ENCODE peak calls at places on chromosomes 2 and 18, in four cellular contexts. S, G, M and J are unnamed samples.

GRCh38 chr18:77249583-77250500 is at the start of gene GALR1:
- DNase-seq in G (no peak), S (no peak), M (no peak), J (no peak)

GRCh38 chr2:13002536-13002935 is 285.8 kb downstream of the TRIB2 start:
- DNase-seq in M (peak; percentile 28), S (no peak), G (no peak), J (no peak)

GRCh38 chr2:28411956-28412609 is 19.4 kb downstream of the FOSL2 start:
- DNase-seq in S (peak; percentile 18), M (no peak), G (no peak), J (no peak)

GRCh38 chr2:172701250-172701649 is 34.4 kb upstream of the RAPGEF4 start:
- DNase-seq in G (no peak), S (no peak), M (peak; percentile 86), J (peak; percentile 25)

GRCh38 chr2:64114063-64114911 is 29.9 kb downstream of the PELI1 start:
- DNase-seq in G (no peak), S (no peak), M (peak; percentile 92), J (peak; percentile 41)

GRCh38 chr2:174350593-174351181 is 15.9 kb downstream of the SP9 start:
- DNase-seq in G (no peak), S (no peak), M (no peak), J (no peak)

GRCh38 chr2:70851704-70852103 is 16.1 kb upstream of the CD207 start:
- DNase-seq in S (no peak), M (no peak), G (no peak), J (no peak)

GRCh38 chr2:28543316-28544068 is 47.6 kb downstream of the PLB1 start:
- DNase-seq in S (no peak), G (no peak), M (no peak), J (no peak)

GRCh38 chr2:195094330-195094729 is 562.7 kb upstream of the SLC39A10 start:
- DNase-seq in S (no peak), M (peak; percentile 39), G (no peak), J (no peak)

GRCh38 chr18:11666176-11666575 is 22.9 kb upstream of the GNAL start:
- DNase-seq in S (no peak), G (no peak), M (no peak), J (no peak)

GRCh38 chr18:46397174-46397573 is 259.8 kb downstream of the LOXHD1 start:
- DNase-seq in G (no peak), M (no peak), S (no peak), J (no peak)
- TF ChIP-seq CTCF in G (no peak), M (no peak), S (no peak), J (no peak)

DNA sequence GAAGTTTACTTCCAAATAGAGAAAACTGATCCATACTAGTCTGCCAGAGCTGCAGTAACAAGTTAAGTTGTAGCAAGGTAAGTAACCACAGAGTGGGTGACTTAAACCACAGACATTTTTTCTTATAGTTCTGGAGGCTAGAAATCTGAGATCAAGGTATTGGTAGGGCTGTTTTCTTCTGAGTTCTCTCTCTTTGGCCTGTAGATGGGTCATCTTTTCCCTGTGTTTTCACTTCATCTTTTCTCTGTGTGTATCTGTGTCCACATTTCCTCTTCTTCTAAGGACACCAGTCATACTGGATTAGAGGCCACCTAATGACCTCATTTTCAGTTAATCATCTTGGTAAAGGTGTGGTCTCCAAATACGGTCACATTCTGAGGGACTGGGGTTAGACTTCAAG is 142.9 kb upstream of the MEX3C start:
- DNase-seq in M (no peak), G (no peak), S (no peak), J (no peak)
- H3K4me3 ChIP-seq in M (no peak overlapping the region), G (no peak overlapping the region), S (no peak overlapping the region), J (no peak overlapping the region)

GRCh38 chr2:219001100-219001576 is 7.9 kb upstream of the CRYBA2 start:
- DNase-seq in S (no peak), M (no peak), G (no peak), J (no peak)
- H3K27me3 ChIP-seq in S (peaks cover 63% of the 10 kb centered on the region), M (peaks cover 77% of the 10 kb centered on the region), G (no peaks in the 10 kb centered on the region), J (peaks cover 88% of the 10 kb centered on the region)

DNA sequence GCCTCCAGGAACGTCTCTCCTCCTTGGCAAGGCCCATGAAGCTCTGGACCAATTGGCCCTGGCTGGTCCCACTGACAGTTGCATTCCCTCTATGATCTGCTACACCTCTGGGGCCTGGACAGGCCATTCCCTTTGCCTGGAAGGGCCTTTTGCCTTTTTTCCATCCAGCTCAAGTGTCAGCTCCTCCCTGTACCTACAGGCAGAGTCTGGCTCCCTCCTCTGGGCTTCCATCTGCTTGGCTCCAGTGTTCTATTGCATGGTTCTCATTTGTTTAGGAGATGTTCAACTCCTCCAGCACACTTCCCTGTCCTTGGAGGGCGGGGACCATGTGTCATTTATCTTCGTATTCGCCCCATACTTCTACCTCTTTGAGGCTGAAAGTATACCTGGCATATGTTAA is 61.1 kb downstream of the PRKCE start:
- DNase-seq in G (no peak), S (peak; percentile 32), M (no peak), J (no peak)
- TF ChIP-seq CTCF in G (no peak), S (no peak), M (no peak), J (no peak)